ENCODE peak calls at places on chromosomes 12 and 14, in six cellular contexts. L is thyroid gland, K is left ventricle myocardium inferior, W is BE2C, J is tibial artery, Y is neural progenitor cell. O is an unnamed sample.

GRCh38 chr12:51926718-51927117 is 19.4 kb downstream of the ACVRL1 start:
- DNase-seq in L (peak; percentile 43), K (no peak), W (peak; percentile 62), J (no peak), Y (no peak), O (peak; percentile 70)

GRCh38 chr12:131209082-131210070 is 255.7 kb downstream of the ADGRD1 start:
- DNase-seq in L (no peak), K (no peak), W (no peak), J (no peak), Y (no peak), O (no peak)

GRCh38 chr14:20472566-20473206 is 3.5 kb downstream of the PNP start:
- DNase-seq in L (no peak), K (no peak), W (no peak), J (no peak), Y (no peak), O (no peak)

GRCh38 chr12:75706786-75707605 is 195.6 kb upstream of the KRR1 start:
- DNase-seq in L (no peak), K (no peak), W (peak; percentile 28), J (no peak), Y (no peak), O (no peak)

GRCh38 chr12:124847675-124848074 is 16.0 kb downstream of the SCARB1 start:
- DNase-seq in L (peak; percentile 88), K (no peak), W (no peak), J (no peak), Y (no peak), O (no peak)

GRCh38 chr14:56207626-56208297 is 89.6 kb downstream of the PELI2 start:
- DNase-seq in L (peak; percentile 53), K (no peak), W (peak; percentile 25), J (no peak), Y (no peak), O (no peak)

GRCh38 chr14:66638688-66639087 is 130.7 kb downstream of the GPHN start:
- DNase-seq in L (no peak), K (no peak), W (no peak), J (no peak), Y (no peak), O (no peak)

GRCh38 chr12:24780969-24781368 is 167.9 kb downstream of the BCAT1 start:
- DNase-seq in L (no peak), K (no peak), W (no peak), J (no peak), Y (peak; percentile 8), O (no peak)

GRCh38 chr14:89137514-89138163 is 279.4 kb downstream of the FOXN3 start:
- DNase-seq in L (peak; percentile 9), K (no peak), W (no peak), J (peak; percentile 76), Y (no peak), O (no peak)

DNA sequence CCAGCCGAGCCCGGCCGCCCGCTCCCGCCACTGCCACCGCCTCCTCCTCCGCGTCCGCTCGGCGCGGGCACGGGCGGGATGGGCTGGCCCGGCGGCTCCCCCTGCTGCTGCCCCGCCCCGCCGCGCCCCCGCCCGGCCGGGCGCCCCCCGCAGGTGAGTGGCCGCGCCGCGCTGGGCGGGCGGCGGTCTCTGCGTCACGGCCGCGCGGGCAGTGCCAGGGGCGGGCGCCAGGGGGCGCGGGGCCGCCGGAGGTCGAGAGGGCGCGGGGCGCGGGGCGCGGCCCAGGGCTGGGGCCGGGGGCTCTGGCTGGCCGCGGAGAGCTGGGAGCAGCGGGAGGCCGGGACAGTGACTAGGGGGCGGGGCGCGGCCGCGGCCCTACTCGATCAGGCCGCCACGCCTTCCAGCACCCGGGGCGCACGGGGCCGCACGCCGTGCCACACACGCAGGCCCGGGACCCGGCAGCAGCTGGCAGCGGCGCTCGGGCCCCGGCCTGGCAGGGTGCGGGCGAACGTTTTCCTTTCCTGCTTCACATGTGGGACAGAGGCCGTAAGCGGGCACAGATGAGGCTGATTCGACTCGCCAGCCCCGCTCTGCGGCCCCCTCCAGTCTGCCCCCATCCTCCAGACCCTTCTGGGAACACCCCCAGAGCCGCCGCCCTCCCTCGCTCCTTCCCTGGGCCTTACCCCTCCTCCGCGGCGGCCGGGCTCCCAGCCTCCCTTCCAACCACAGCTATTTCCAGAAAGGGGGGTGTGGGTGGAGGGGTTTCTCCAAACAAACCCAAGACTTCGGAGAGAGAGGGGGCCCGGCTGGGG is 2.4 kb upstream of the TNS2 start:
- DNase-seq in L (peak; percentile 84), K (peak; percentile 87), W (peak; percentile 79), J (peak; percentile 84), Y (peak; percentile 90), O (peak; percentile 82)
- TF ChIP-seq CTCF in L (no peak), K (peak; percentile 33), W (no peak), J (peak; percentile 55), Y (peak; percentile 15), O (no peak)

DNA sequence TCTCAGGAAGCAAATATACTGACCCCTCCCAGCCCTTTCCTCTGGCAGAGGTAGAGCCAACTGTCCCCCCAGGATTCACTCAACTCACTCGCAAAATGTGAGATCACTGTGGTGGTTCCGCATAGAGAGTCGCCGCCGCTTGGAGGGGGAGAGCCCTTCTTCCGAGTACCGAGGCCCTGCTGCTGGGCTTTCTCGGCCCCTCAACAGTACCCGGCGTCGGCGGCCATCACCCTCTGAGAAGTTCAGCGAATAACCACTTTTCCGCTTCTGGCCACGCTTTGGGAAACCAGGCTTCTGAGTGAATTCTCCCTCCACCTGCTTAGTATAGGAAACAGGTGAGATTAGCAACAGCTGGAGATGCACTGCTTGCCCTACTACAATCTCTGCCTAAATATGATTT is 31.1 kb downstream of the BAZ2A start:
- DNase-seq in L (no peak), K (no peak), W (no peak), J (no peak), Y (no peak), O (no peak)
- H3K36me3 ChIP-seq in L (peaks cover 69% of the 10 kb centered on the region), K (peaks cover 92% of the 10 kb centered on the region), W (peaks cover 70% of the 10 kb centered on the region), J (peaks cover 80% of the 10 kb centered on the region), Y (peaks cover 5% of the 10 kb centered on the region), O (peaks cover 62% of the 10 kb centered on the region)

DNA sequence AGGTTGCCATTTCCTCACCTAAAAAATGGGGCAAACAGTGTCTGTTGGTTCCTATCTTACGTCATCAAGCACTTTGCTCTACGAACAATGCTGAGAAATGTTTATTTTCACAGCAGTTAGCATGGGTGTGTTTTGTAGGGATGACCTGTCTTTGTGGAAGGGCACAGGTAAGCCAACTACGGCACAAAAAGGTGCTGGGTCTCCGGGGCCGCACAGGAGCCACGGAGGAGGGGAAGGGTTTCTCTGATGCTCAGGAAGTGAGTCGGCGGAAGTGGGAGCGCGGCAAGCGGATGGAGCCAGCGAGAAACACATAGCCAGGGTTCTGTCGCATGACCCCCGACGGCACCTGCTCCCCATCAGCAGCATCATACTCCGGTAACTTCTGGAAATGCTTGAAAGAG is 65.6 kb upstream of the TCL1B start:
- DNase-seq in L (no peak), K (no peak), W (no peak), J (no peak), Y (no peak), O (no peak)
- H3K4me3 ChIP-seq in L (no peak overlapping the region), K (peak overlapping the region; percentile 30), W (peak overlapping the region; percentile 7), J (no peak overlapping the region), Y (no peak overlapping the region), O (no peak overlapping the region)

GRCh38 chr12:120346681-120347080 is 19.1 kb upstream of the PLA2G1B start:
- DNase-seq in L (no peak), K (no peak), W (no peak), J (no peak), Y (no peak), O (no peak)
- TF ChIP-seq CTCF in L (no peak), K (no peak), W (peak; percentile 11), J (no peak), Y (no peak), O (no peak)

DNA sequence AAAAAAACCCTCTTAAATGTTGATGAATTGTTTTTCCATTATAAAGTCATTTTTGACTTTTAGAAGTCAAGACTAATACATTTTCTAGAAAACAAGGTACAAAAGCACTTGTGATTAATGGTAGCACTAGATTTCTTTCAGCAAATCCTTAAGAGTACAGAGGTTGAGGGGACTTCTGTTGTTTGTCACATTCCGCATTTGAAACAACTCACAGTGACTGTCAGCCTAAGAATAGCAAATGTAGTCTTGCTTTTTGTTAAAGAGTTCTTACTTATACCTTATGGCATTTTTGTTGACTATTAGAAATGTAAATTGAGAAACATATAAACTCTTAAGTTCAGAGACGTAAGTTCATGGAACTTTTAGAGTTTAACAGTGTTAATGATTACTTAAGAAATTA is 16.4 kb downstream of the YARS2 start:
- DNase-seq in L (no peak), K (no peak), W (no peak), J (no peak), Y (no peak), O (no peak)
- H3K36me3 ChIP-seq in L (peaks cover 15% of the 10 kb centered on the region), K (peaks cover 92% of the 10 kb centered on the region), W (peaks cover 79% of the 10 kb centered on the region), J (peaks cover 83% of the 10 kb centered on the region), Y (peaks cover 26% of the 10 kb centered on the region), O (peaks cover 3% of the 10 kb centered on the region)